ENCODE peak calls at places on chromosome 20, in seven cellular contexts. V is CD4-positive, CD25-positive, alpha-beta regulatory T cell; X is OCI-LY7; F is right atrium auricular region; S is adrenal gland; N is cardiac muscle cell; Y is neural progenitor cell. G is an unnamed sample.

GRCh38 chr20:61873651-61874420 is 191.8 kb downstream of the TAF4 start:
- DNase-seq in V (no peak), X (no peak), F (no peak), S (no peak), N (no peak), Y (no peak), G (no peak)

GRCh38 chr20:17752452-17752851 is 52.7 kb downstream of the BANF2 start:
- DNase-seq in V (no peak), X (no peak), F (no peak), S (no peak), N (no peak), Y (no peak), G (no peak)

GRCh38 chr20:5172167-5172586 is 45.4 kb downstream of the CDS2 start:
- DNase-seq in V (no peak), X (no peak), F (no peak), S (no peak), N (no peak), Y (no peak), G (no peak)

GRCh38 chr20:35576816-35577215 is 34.9 kb downstream of the ERGIC3 start:
- DNase-seq in V (no peak), X (no peak), F (no peak), S (no peak), N (no peak), Y (no peak), G (no peak)

GRCh38 chr20:14284443-14284842 is 53.0 kb downstream of the FLRT3 start:
- DNase-seq in V (no peak), X (no peak), F (no peak), S (no peak), N (no peak), Y (no peak), G (no peak)

GRCh38 chr20:11168026-11168425 is 494.2 kb upstream of the JAG1 start:
- DNase-seq in V (no peak), X (no peak), F (no peak), S (no peak), N (no peak), Y (no peak), G (no peak)

GRCh38 chr20:1062334-1063015 is 55.9 kb upstream of the PSMF1 start:
- DNase-seq in V (no peak), X (no peak), F (no peak), S (no peak), N (no peak), Y (no peak), G (no peak)

GRCh38 chr20:53738039-53738944 is 144.7 kb upstream of the ZNF217 start:
- DNase-seq in V (no peak), X (peak; percentile 48), F (peak; percentile 80), S (peak; percentile 20), N (peak; percentile 85), Y (peak; percentile 81), G (peak; percentile 54)

GRCh38 chr20:5316188-5317158 is at the start of gene PROKR2:
- DNase-seq in V (no peak), X (no peak), F (no peak), S (no peak), N (peak; percentile 7), Y (peak; percentile 88), G (no peak)

GRCh38 chr20:63399596-63400375 is 38.6 kb upstream of the CHRNA4 start:
- DNase-seq in V (no peak), X (no peak), F (no peak), S (no peak), N (no peak), Y (no peak), G (no peak)
- H3K36me3 ChIP-seq in V (no peaks in the 10 kb centered on the region), X (no peaks in the 10 kb centered on the region), F (no peaks in the 10 kb centered on the region), S (no peaks in the 10 kb centered on the region), N (no peaks in the 10 kb centered on the region), Y (no peaks in the 10 kb centered on the region), G (no peaks in the 10 kb centered on the region)

GRCh38 chr20:56005389-56005715 is at the start of gene CBLN4:
- DNase-seq in V (no peak), X (no peak), F (no peak), S (no peak), N (no peak), Y (no peak), G (no peak)
- H3K9me3 ChIP-seq in V (no peaks in the 10 kb centered on the region), X (no peaks in the 10 kb centered on the region), F (no peaks in the 10 kb centered on the region), S (no peaks in the 10 kb centered on the region), N (no peaks in the 10 kb centered on the region), Y (peaks cover 6% of the 10 kb centered on the region), G (no peaks in the 10 kb centered on the region)

GRCh38 chr20:49179368-49180277 is 8.5 kb downstream of the STAU1 start:
- DNase-seq in V (no peak), X (no peak), F (no peak), S (no peak), N (peak; percentile 3), Y (no peak), G (no peak)
- H3K36me3 ChIP-seq in V (peaks cover 6% of the 10 kb centered on the region), X (peaks cover 33% of the 10 kb centered on the region), F (peaks cover 5% of the 10 kb centered on the region), S (no peaks in the 10 kb centered on the region), N (no peaks in the 10 kb centered on the region), Y (peaks cover 4% of the 10 kb centered on the region), G (peaks cover 11% of the 10 kb centered on the region)

DNA sequence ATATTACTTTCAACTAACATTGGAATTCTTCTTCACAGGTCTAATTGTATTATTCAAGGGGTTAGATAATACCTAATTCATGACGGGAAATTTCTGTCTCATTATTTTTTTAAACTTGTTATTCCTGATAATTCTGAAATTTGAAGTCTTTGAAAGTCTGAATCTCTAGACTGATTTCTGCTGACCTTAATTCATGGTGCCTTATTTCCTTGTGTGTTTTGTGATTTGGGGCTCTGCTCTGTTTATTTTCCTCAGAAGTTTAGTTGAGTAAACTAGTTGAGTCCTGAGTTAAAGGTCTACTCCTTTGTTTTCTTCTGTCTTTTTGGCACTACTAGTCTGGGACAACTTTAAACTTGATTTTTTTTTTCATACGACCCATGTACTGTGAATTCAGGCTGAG is 5.9 kb downstream of the DEFB118 start:
- DNase-seq in V (no peak), X (no peak), F (no peak), S (no peak), N (no peak), Y (no peak), G (no peak)
- H3K9me3 ChIP-seq in V (no peaks in the 10 kb centered on the region), X (no peaks in the 10 kb centered on the region), F (peaks cover 11% of the 10 kb centered on the region), S (peaks cover 3% of the 10 kb centered on the region), N (no peaks in the 10 kb centered on the region), Y (peaks cover 19% of the 10 kb centered on the region), G (peaks cover 22% of the 10 kb centered on the region)

G was measured in left ventricle myocardium inferior.